ENCODE peak calls at places on chromosomes 16 and 17, in eight cellular contexts. One of them, this sample, is unnamed.

GRCh38 chr17:70086468-70086867 is 11.4 kb downstream of the KCNJ16 start:
- DNase-seq in IMR-90: peak
- DNase-seq in A549: no peak
- DNase-seq in choroid plexus epithelial cell: no peak
- DNase-seq in CD8-positive, alpha-beta T cell: no peak
- DNase-seq in iPS DF 6.9: no peak
- DNase-seq in GM12864: no peak
- DNase-seq in AG04450: no peak
- DNase-seq in this sample: peak

GRCh38 chr16:12214509-12214908 is 238.0 kb downstream of the SNX29 start:
- DNase-seq in IMR-90: no peak
- DNase-seq in A549: no peak
- DNase-seq in choroid plexus epithelial cell: peak
- DNase-seq in CD8-positive, alpha-beta T cell: no peak
- DNase-seq in iPS DF 6.9: no peak
- DNase-seq in GM12864: no peak
- DNase-seq in AG04450: no peak
- DNase-seq in this sample: no peak

GRCh38 chr16:1812732-1813163 is 13.9 kb downstream of the HAGH start:
- DNase-seq in IMR-90: peak
- DNase-seq in A549: peak
- DNase-seq in choroid plexus epithelial cell: peak
- DNase-seq in CD8-positive, alpha-beta T cell: peak
- DNase-seq in iPS DF 6.9: no peak
- DNase-seq in GM12864: no peak
- DNase-seq in AG04450: peak
- DNase-seq in this sample: peak

GRCh38 chr16:85615014-85615851 is 2.1 kb downstream of the GSE1 start:
- DNase-seq in IMR-90: no peak
- DNase-seq in A549: peak
- DNase-seq in choroid plexus epithelial cell: no peak
- DNase-seq in CD8-positive, alpha-beta T cell: peak
- DNase-seq in iPS DF 6.9: no peak
- DNase-seq in GM12864: no peak
- DNase-seq in AG04450: no peak
- DNase-seq in this sample: no peak

GRCh38 chr16:85625053-85625452 is 11.9 kb downstream of the GSE1 start:
- DNase-seq in IMR-90: no peak
- DNase-seq in A549: no peak
- DNase-seq in choroid plexus epithelial cell: no peak
- DNase-seq in CD8-positive, alpha-beta T cell: no peak
- DNase-seq in iPS DF 6.9: no peak
- DNase-seq in GM12864: no peak
- DNase-seq in AG04450: no peak
- DNase-seq in this sample: no peak

GRCh38 chr16:89581045-89581695 is 5.6 kb downstream of the CPNE7 start:
- DNase-seq in IMR-90: peak
- DNase-seq in A549: peak
- DNase-seq in choroid plexus epithelial cell: peak
- DNase-seq in CD8-positive, alpha-beta T cell: no peak
- DNase-seq in iPS DF 6.9: no peak
- DNase-seq in GM12864: no peak
- DNase-seq in AG04450: peak
- DNase-seq in this sample: peak

GRCh38 chr16:560221-560700 is at the start of gene PRR35:
- DNase-seq in IMR-90: no peak
- DNase-seq in A549: no peak
- DNase-seq in choroid plexus epithelial cell: no peak
- DNase-seq in CD8-positive, alpha-beta T cell: no peak
- DNase-seq in iPS DF 6.9: no peak
- DNase-seq in GM12864: no peak
- DNase-seq in AG04450: no peak
- DNase-seq in this sample: no peak

GRCh38 chr16:68520649-68521086 is 18.4 kb upstream of the ZFP90 start:
- DNase-seq in IMR-90: peak
- DNase-seq in A549: peak
- DNase-seq in choroid plexus epithelial cell: peak
- DNase-seq in CD8-positive, alpha-beta T cell: peak
- DNase-seq in iPS DF 6.9: peak
- DNase-seq in GM12864: peak
- DNase-seq in AG04450: peak
- DNase-seq in this sample: peak

GRCh38 chr16:72689851-72690250 is 358.1 kb downstream of the ZFHX3 start:
- DNase-seq in IMR-90: peak
- DNase-seq in A549: no peak
- DNase-seq in choroid plexus epithelial cell: peak
- DNase-seq in CD8-positive, alpha-beta T cell: no peak
- DNase-seq in iPS DF 6.9: no peak
- DNase-seq in GM12864: no peak
- DNase-seq in AG04450: no peak
- DNase-seq in this sample: peak

GRCh38 chr17:7903154-7904103 is 12.7 kb downstream of the RNF227 start:
- DNase-seq in IMR-90: no peak
- DNase-seq in A549: no peak
- DNase-seq in choroid plexus epithelial cell: peak
- DNase-seq in CD8-positive, alpha-beta T cell: no peak
- DNase-seq in iPS DF 6.9: no peak
- DNase-seq in GM12864: no peak
- DNase-seq in AG04450: no peak
- DNase-seq in this sample: no peak

GRCh38 chr17:80195141-80195540 is 25.0 kb downstream of the SGSH start:
- DNase-seq in IMR-90: no peak
- DNase-seq in A549: no peak
- DNase-seq in choroid plexus epithelial cell: no peak
- DNase-seq in CD8-positive, alpha-beta T cell: no peak
- DNase-seq in iPS DF 6.9: no peak
- DNase-seq in GM12864: no peak
- DNase-seq in AG04450: no peak
- DNase-seq in this sample: no peak

GRCh38 chr16:53509906-53510703 is 7.1 kb upstream of the AKTIP start:
- DNase-seq in IMR-90: peak
- DNase-seq in A549: peak
- DNase-seq in choroid plexus epithelial cell: peak
- DNase-seq in CD8-positive, alpha-beta T cell: peak
- DNase-seq in iPS DF 6.9: no peak
- DNase-seq in GM12864: no peak
- DNase-seq in AG04450: peak
- DNase-seq in this sample: peak

GRCh38 chr17:53449324-53449723 is 373.4 kb upstream of the KIF2B start:
- DNase-seq in IMR-90: no peak
- DNase-seq in A549: no peak
- DNase-seq in choroid plexus epithelial cell: no peak
- DNase-seq in CD8-positive, alpha-beta T cell: no peak
- DNase-seq in iPS DF 6.9: no peak
- DNase-seq in GM12864: no peak
- DNase-seq in AG04450: no peak
- DNase-seq in this sample: no peak

DNA sequence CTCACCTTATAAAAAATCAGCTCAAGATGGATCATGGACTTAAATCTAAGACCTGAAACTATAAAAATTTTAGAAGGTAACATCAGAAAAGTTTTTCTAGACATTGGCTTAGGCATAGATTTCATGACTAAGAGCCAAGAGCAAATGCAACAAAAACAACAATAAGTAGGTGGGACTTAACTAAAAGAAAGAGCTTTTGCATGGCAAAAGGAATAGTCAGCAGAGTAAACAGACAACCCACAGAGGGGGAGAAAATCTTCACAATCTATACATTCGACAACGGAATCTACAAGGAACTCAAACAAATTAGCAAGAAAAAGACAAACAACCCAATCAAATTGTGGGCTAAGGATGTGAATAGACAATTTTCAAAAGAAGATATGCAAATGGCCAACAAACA is 368.4 kb upstream of the KIF2B start:
- DNase-seq in IMR-90: no peak
- DNase-seq in A549: no peak
- DNase-seq in choroid plexus epithelial cell: no peak
- DNase-seq in CD8-positive, alpha-beta T cell: no peak
- DNase-seq in iPS DF 6.9: no peak
- DNase-seq in GM12864: no peak
- DNase-seq in AG04450: no peak
- DNase-seq in this sample: no peak
- H3K4me3 ChIP-seq in IMR-90: no peak
- H3K4me3 ChIP-seq in A549: no peak
- H3K4me3 ChIP-seq in choroid plexus epithelial cell: no peak
- H3K4me3 ChIP-seq in CD8-positive, alpha-beta T cell: no peak
- H3K4me3 ChIP-seq in iPS DF 6.9: no peak
- H3K4me3 ChIP-seq in GM12864: no peak
- H3K4me3 ChIP-seq in AG04450: no peak
- H3K4me3 ChIP-seq in this sample: no peak

GRCh38 chr17:20009302-20010098 is at the start of gene SPECC1:
- DNase-seq in IMR-90: peak
- DNase-seq in A549: peak
- DNase-seq in choroid plexus epithelial cell: peak
- DNase-seq in CD8-positive, alpha-beta T cell: peak
- DNase-seq in iPS DF 6.9: no peak
- DNase-seq in GM12864: no peak
- DNase-seq in AG04450: no peak
- DNase-seq in this sample: peak

GRCh38 chr17:20010099-20010863 is 1.1 kb downstream of the SPECC1 start:
- DNase-seq in IMR-90: peak
- DNase-seq in A549: peak
- DNase-seq in choroid plexus epithelial cell: peak
- DNase-seq in CD8-positive, alpha-beta T cell: no peak
- DNase-seq in iPS DF 6.9: no peak
- DNase-seq in GM12864: no peak
- DNase-seq in AG04450: peak
- DNase-seq in this sample: peak

GRCh38 chr17:20010886-20011402 is 1.8 kb downstream of the SPECC1 start:
- DNase-seq in IMR-90: no peak
- DNase-seq in A549: no peak
- DNase-seq in choroid plexus epithelial cell: no peak
- DNase-seq in CD8-positive, alpha-beta T cell: no peak
- DNase-seq in iPS DF 6.9: no peak
- DNase-seq in GM12864: no peak
- DNase-seq in AG04450: no peak
- DNase-seq in this sample: no peak

GRCh38 chr17:20009052-20009301 is 182 bp upstream of the SPECC1 start:
- DNase-seq in IMR-90: no peak
- DNase-seq in A549: peak
- DNase-seq in choroid plexus epithelial cell: no peak
- DNase-seq in CD8-positive, alpha-beta T cell: no peak
- DNase-seq in iPS DF 6.9: no peak
- DNase-seq in GM12864: no peak
- DNase-seq in AG04450: no peak
- DNase-seq in this sample: no peak

GRCh38 chr17:20008242-20009051 is 712 bp upstream of the SPECC1 start:
- DNase-seq in IMR-90: no peak
- DNase-seq in A549: peak
- DNase-seq in choroid plexus epithelial cell: no peak
- DNase-seq in CD8-positive, alpha-beta T cell: no peak
- DNase-seq in iPS DF 6.9: no peak
- DNase-seq in GM12864: no peak
- DNase-seq in AG04450: no peak
- DNase-seq in this sample: no peak
- H3K4me3 ChIP-seq in IMR-90: peak
- H3K4me3 ChIP-seq in A549: peak
- H3K4me3 ChIP-seq in choroid plexus epithelial cell: peak
- H3K4me3 ChIP-seq in CD8-positive, alpha-beta T cell: peak
- H3K4me3 ChIP-seq in iPS DF 6.9: peak
- H3K4me3 ChIP-seq in GM12864: peak
- H3K4me3 ChIP-seq in AG04450: peak
- H3K4me3 ChIP-seq in this sample: peak

GRCh38 chr17:19291646-19292376 is 54.6 kb downstream of the EPN2 start:
- DNase-seq in IMR-90: no peak
- DNase-seq in A549: no peak
- DNase-seq in choroid plexus epithelial cell: no peak
- DNase-seq in CD8-positive, alpha-beta T cell: no peak
- DNase-seq in iPS DF 6.9: no peak
- DNase-seq in GM12864: no peak
- DNase-seq in AG04450: no peak
- DNase-seq in this sample: no peak
- H3K4me3 ChIP-seq in IMR-90: no peak
- H3K4me3 ChIP-seq in A549: no peak
- H3K4me3 ChIP-seq in choroid plexus epithelial cell: no peak
- H3K4me3 ChIP-seq in CD8-positive, alpha-beta T cell: no peak
- H3K4me3 ChIP-seq in iPS DF 6.9: no peak
- H3K4me3 ChIP-seq in GM12864: no peak
- H3K4me3 ChIP-seq in AG04450: no peak
- H3K4me3 ChIP-seq in this sample: no peak

GRCh38 chr17:41621916-41622315 is 2.5 kb downstream of the KRT17 start:
- DNase-seq in IMR-90: no peak
- DNase-seq in A549: no peak
- DNase-seq in choroid plexus epithelial cell: no peak
- DNase-seq in CD8-positive, alpha-beta T cell: no peak
- DNase-seq in iPS DF 6.9: no peak
- DNase-seq in GM12864: no peak
- DNase-seq in AG04450: no peak
- DNase-seq in this sample: no peak
- H3K4me3 ChIP-seq in IMR-90: no peak
- H3K4me3 ChIP-seq in A549: no peak
- H3K4me3 ChIP-seq in choroid plexus epithelial cell: no peak
- H3K4me3 ChIP-seq in CD8-positive, alpha-beta T cell: no peak
- H3K4me3 ChIP-seq in iPS DF 6.9: no peak
- H3K4me3 ChIP-seq in GM12864: no peak
- H3K4me3 ChIP-seq in AG04450: no peak
- H3K4me3 ChIP-seq in this sample: no peak

DNA sequence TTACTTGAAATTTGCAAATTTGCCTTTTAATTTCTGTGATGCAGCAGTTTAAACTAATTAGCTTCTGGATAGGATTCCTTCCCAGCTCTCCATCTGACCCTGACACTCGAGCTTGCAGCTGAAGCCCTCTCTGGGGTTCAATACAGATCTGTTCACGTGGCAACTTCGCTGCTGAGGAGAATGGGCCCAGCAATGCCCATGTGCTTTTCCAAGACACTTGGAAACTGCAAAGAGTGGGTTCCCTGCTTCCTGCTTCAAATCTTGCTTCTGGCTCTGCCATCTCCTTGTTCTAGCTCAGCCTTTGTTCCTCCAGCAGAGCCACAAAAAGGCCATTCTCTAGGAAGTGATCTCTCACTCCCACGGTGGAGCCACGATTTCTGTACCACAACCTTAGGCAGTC is 50.0 kb upstream of the IRX6 start:
- DNase-seq in IMR-90: no peak
- DNase-seq in A549: no peak
- DNase-seq in choroid plexus epithelial cell: no peak
- DNase-seq in CD8-positive, alpha-beta T cell: no peak
- DNase-seq in iPS DF 6.9: no peak
- DNase-seq in GM12864: no peak
- DNase-seq in AG04450: no peak
- DNase-seq in this sample: no peak
- H3K4me3 ChIP-seq in IMR-90: no peak
- H3K4me3 ChIP-seq in A549: no peak
- H3K4me3 ChIP-seq in choroid plexus epithelial cell: no peak
- H3K4me3 ChIP-seq in CD8-positive, alpha-beta T cell: no peak
- H3K4me3 ChIP-seq in iPS DF 6.9: no peak
- H3K4me3 ChIP-seq in GM12864: no peak
- H3K4me3 ChIP-seq in AG04450: no peak
- H3K4me3 ChIP-seq in this sample: no peak